ENCODE peak calls at places on chromosomes 2 and 18, in ten cellular contexts. V is CD8-positive, alpha-beta T cell; Q is heart right ventricle; Y is H7; K is fibroblast of lung; L is HCT116; J is stomach; A is prostate gland; X is CD4-positive, alpha-beta memory T cell; N is HepG2. P is an unnamed sample.

GRCh38 chr18:50902797-50903196 is 23.9 kb downstream of the ME2 start:
- DNase-seq in V (no peak), Q (no peak), Y (no peak), K (no peak), L (no peak), J (no peak), A (no peak), X (no peak), N (peak; percentile 70), P (no peak)

GRCh38 chr2:232310690-232311089 is 67.9 kb upstream of the ALPP start:
- DNase-seq in V (no peak), Q (no peak), Y (no peak), K (no peak), L (no peak), J (no peak), A (no peak), X (no peak), N (no peak), P (no peak)

GRCh38 chr2:13919981-13920382 is 712.5 kb upstream of the LRATD1 start:
- DNase-seq in V (no peak), Q (no peak), Y (no peak), K (peak; percentile 73), L (no peak), J (no peak), A (no peak), X (no peak), N (no peak), P (no peak)

GRCh38 chr2:140808816-140809215 is 1322.0 kb downstream of the LRP1B start:
- DNase-seq in V (no peak), Q (no peak), Y (no peak), K (no peak), L (peak; percentile 31), J (no peak), A (no peak), X (no peak), N (peak; percentile 8), P (no peak)

GRCh38 chr2:216791303-216791702 is 68.6 kb downstream of the TNP1 start:
- DNase-seq in V (no peak), Q (no peak), Y (no peak), K (no peak), L (no peak), J (no peak), A (no peak), X (no peak), N (no peak), P (no peak)

GRCh38 chr2:86507600-86507999 is 55.6 kb downstream of the CHMP3 start:
- DNase-seq in V (no peak), Q (no peak), Y (no peak), K (no peak), L (no peak), J (no peak), A (no peak), X (no peak), N (no peak), P (no peak)

GRCh38 chr2:188068093-188068492 is 223.6 kb upstream of the GULP1 start:
- DNase-seq in V (no peak), Q (no peak), Y (no peak), K (peak; percentile 11), L (no peak), J (no peak), A (no peak), X (no peak), N (no peak), P (no peak)

GRCh38 chr2:173488861-173489260 is 134.2 kb downstream of the CDCA7 start:
- DNase-seq in V (no peak), Q (no peak), Y (no peak), K (peak; percentile 6), L (no peak), J (no peak), A (no peak), X (no peak), N (no peak), P (no peak)

GRCh38 chr2:118221952-118222594 is 133.8 kb downstream of the INSIG2 start:
- DNase-seq in V (peak; percentile 32), Q (no peak), Y (peak; percentile 65), K (peak; percentile 74), L (peak; percentile 53), J (peak; percentile 34), A (peak; percentile 31), X (peak; percentile 54), N (peak; percentile 61), P (no peak)

GRCh38 chr2:118477111-118477517 is 370.3 kb downstream of the EN1 start:
- DNase-seq in V (no peak), Q (no peak), Y (no peak), K (no peak), L (no peak), J (no peak), A (no peak), X (no peak), N (peak; percentile 88), P (no peak)

GRCh38 chr18:39647627-39648502 is 2082.3 kb upstream of the CELF4 start:
- DNase-seq in V (no peak), Q (no peak), Y (no peak), K (peak; percentile 93), L (peak; percentile 42), J (no peak), A (no peak), X (no peak), N (no peak), P (no peak)

DNA sequence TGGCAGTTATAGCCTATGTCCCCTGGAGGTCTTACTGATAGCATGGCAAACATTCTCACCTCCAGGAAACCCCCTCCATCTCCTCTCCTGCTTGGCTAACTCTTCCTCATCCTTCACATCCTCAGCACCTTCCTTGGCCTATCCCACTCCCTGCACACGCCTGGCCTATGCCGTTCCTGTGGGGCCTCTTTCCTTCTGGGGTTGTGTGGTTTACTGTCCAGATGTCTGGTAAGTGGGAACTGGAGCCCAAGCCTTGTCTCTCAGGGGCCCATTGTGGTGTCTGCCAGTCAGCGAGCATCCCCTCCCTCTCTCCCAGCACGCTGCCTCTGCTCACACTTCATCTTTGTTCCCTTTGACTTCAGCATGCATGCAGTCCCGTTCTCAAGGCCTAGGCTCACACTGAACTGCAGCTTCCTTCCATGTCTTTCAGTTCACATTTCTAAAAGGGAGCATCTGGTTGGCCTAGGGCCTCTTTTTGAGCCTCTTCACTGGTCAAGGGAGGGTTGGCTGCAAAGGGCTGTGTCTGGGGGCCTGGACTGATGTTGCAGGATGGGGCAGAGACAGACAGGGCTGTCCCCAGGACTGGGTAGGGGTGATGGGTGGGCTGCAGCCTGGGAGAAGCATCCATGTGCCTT is 13.1 kb downstream of the SPR start:
- DNase-seq in V (no peak), Q (no peak), Y (no peak), K (no peak), L (no peak), J (no peak), A (no peak), X (no peak), N (no peak), P (no peak)
- H3K27me3 ChIP-seq in V (peaks cover 4% of the 10 kb centered on the region), Q (peaks cover 80% of the 10 kb centered on the region), Y (peaks cover 28% of the 10 kb centered on the region), K (peaks cover 52% of the 10 kb centered on the region), L (no peaks in the 10 kb centered on the region), J (peaks cover 18% of the 10 kb centered on the region), A (peaks cover 3% of the 10 kb centered on the region), X (peaks cover 9% of the 10 kb centered on the region), N (peaks cover 69% of the 10 kb centered on the region), P (no peaks in the 10 kb centered on the region)

DNA sequence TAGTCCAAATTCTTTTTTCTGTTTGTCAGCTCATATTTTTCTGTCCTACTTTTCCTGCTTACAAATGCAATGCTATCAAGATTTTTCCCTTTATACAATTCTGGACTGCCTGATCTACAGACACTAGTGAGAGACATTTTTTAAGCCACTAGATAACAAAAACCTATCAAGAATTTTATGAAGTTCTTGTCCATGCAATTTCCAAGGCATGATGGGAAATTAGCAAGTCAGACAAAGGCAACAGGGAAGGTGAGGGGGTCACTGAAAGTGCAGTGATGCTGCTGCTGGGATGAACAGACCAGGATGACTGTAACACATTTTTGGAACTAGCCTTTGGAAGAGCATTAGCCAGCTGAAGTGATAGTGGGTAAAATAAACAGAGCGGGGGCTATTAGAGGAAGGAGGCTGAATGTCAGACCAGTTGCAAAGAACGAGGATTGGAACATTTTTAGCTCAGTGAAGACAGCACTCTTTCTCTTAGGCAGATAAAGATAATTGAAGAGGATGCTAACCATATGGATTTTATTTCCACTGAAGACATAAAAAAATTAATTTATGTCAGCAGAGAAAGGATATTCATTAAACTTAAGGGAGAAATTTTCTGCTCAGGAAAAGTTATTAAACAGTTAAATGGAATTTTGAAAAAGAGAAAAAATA is 17.9 kb downstream of the NRXN1 start:
- DNase-seq in V (no peak), Q (no peak), Y (no peak), K (no peak), L (no peak), J (no peak), A (no peak), X (no peak), N (no peak), P (no peak)
- H3K4me3 ChIP-seq in V (no peak overlapping the region), Q (no peak overlapping the region), Y (no peak overlapping the region), K (no peak overlapping the region), L (no peak overlapping the region), J (no peak overlapping the region), A (no peak overlapping the region), X (no peak overlapping the region), N (no peak overlapping the region), P (no peak overlapping the region)

DNA sequence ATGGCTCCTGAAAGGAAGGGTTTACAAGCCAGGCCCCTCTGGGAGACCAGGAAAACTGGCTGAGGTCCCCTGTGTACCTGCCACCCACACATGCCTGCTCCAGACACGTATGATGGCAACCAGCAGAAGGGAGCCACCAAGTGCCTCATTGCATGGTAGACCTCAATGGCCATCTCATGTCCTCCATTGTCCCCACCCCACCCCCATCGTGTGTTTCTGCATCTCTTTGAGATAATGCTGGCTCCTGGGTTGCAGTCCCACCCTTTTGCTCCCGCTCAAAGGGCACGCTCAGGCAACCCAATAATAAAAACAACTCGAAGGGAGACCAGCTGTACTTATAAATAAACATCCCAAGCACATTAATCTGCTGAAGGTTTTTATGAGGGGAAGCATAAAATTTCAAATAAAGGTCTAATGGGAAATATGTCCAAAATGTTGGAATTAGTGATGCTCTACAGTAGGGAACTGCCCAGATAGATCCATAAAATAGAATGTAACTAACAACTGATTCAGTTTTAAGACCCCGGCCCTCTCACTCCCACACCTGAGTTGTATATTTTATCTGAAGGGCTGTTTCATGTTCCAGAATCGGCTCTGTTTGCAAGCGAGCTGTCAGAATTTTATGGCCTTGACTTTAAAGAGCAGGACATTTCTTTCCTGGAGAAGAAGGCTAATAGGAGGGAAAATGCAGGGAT is 103.9 kb downstream of the APOB start:
- DNase-seq in V (no peak), Q (no peak), Y (no peak), K (no peak), L (no peak), J (no peak), A (peak; percentile 28), X (no peak), N (no peak), P (no peak)
- H3K27me3 ChIP-seq in V (no peaks in the 10 kb centered on the region), Q (no peaks in the 10 kb centered on the region), Y (no peaks in the 10 kb centered on the region), K (no peaks in the 10 kb centered on the region), L (peaks cover 72% of the 10 kb centered on the region), J (no peaks in the 10 kb centered on the region), A (no peaks in the 10 kb centered on the region), X (no peaks in the 10 kb centered on the region), N (peaks cover 18% of the 10 kb centered on the region), P (peaks cover 1% of the 10 kb centered on the region)

DNA sequence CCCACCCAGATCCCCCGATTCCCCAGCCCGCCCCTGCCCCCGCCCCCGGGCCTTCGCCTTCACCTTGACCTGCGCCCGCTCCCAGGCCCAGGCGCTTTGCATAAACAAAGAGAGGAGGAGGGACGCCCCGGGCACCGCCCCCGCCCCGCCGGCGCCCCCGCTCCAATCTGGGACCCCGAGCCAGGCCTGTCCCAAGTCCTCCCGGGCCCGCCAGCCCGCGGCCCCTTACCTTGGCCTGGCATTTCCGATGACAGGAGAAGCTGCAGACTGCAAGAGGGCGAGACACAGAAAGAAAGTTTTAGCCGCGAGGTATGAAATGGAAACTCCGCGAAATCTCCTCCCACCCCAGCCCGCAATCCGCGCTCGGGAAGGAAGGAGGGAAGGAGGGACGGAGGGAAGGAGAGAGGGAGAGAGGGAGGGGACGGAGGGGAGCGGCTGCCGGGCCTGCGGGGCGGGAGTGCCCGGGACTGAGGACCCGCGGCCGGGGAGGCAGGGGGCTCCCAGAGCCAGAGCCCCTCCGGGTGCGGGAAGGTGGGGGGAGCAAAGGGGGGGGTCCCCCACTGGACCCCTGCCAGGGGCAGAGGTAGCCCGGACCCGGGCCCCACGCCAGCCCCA is 24.2 kb downstream of the TNS1 start:
- DNase-seq in V (no peak), Q (no peak), Y (peak; percentile 96), K (peak; percentile 45), L (no peak), J (peak; percentile 39), A (no peak), X (no peak), N (no peak), P (no peak)
- H3K4me3 ChIP-seq in V (no peak overlapping the region), Q (peak overlapping the region; percentile 36), Y (peak overlapping the region; percentile 46), K (peak overlapping the region; percentile 46), L (no peak overlapping the region), J (peak overlapping the region; percentile 65), A (peak overlapping the region; percentile 47), X (no peak overlapping the region), N (peak overlapping the region; percentile 50), P (no peak overlapping the region)